ENCODE peak calls at places on chromosome 19, in eight cellular contexts. R is activated CD4-positive, CD25-positive, alpha-beta regulatory T cell treated with anti-CD3 and anti-CD28 coated beads, Interleukin-2, amount 50 U/mL, for 16 hours; P is astrocyte of the cerebellum; E is osteoblast; J is PC-3; A is CD8-positive, alpha-beta T cell; S is putamen; Q is activated T-helper 1 cell treated with anti-CD3 and anti-CD28 coated beads, Interleukin-12 subunit alpha, Interleukin-12 subunit beta, Interleukin-2, Interleukin-4 antibody, amounts not matched to agents 30 ng/mL and 10 ng/mL and 1 ng/mL, durations not matched to agents 14 hours and 24 hours and 36 hours. L is an unnamed sample.

GRCh38 chr19:48685583-48685982 is 10.2 kb upstream of the FUT2 start:
- DNase-seq in R (no peak), P (no peak), E (no peak), J (peak), A (no peak), S (no peak), Q (no peak), L (no peak)

GRCh38 chr19:46728693-46729339 is 11.9 kb upstream of the PRKD2 start:
- DNase-seq in R (peak), P (no peak), E (peak), J (peak), A (peak), S (peak), Q (peak), L (peak)

GRCh38 chr19:46190489-46190888 is 39.1 kb upstream of the IGFL1 start:
- DNase-seq in R (no peak), P (no peak), E (no peak), J (no peak), A (no peak), S (no peak), Q (no peak), L (no peak)

GRCh38 chr19:40721936-40722661 is 5.2 kb downstream of the ITPKC start:
- DNase-seq in R (no peak), P (no peak), E (peak), J (peak), A (no peak), S (no peak), Q (no peak), L (no peak)

GRCh38 chr19:13055213-13056051 is 47.2 kb downstream of the LYL1 start:
- DNase-seq in R (no peak), P (peak), E (peak), J (peak), A (no peak), S (no peak), Q (no peak), L (peak)

GRCh38 chr19:42024622-42025111 is 30.6 kb upstream of the ATP1A3 start:
- DNase-seq in R (no peak), P (peak), E (peak), J (no peak), A (no peak), S (no peak), Q (no peak), L (peak)

GRCh38 chr19:28823338-28823961 is 389.5 kb downstream of the UQCRFS1 start:
- DNase-seq in R (no peak), P (no peak), E (no peak), J (no peak), A (no peak), S (no peak), Q (no peak), L (no peak)

GRCh38 chr19:7356899-7357627 is 8.3 kb downstream of the ARHGEF18 start:
- DNase-seq in R (no peak), P (no peak), E (no peak), J (no peak), A (no peak), S (no peak), Q (no peak), L (no peak)

GRCh38 chr19:42091300-42092266 is 15.6 kb downstream of the ZNF574 start:
- DNase-seq in R (no peak), P (no peak), E (peak), J (peak), A (no peak), S (no peak), Q (no peak), L (peak)

GRCh38 chr19:32878988-32879387 is 9.4 kb upstream of the SLC7A9 start:
- DNase-seq in R (no peak), P (no peak), E (no peak), J (no peak), A (no peak), S (no peak), Q (no peak), L (no peak)

GRCh38 chr19:54364775-54365257 is at the start of gene LAIR1:
- DNase-seq in R (peak), P (no peak), E (no peak), J (no peak), A (peak), S (no peak), Q (peak), L (no peak)

GRCh38 chr19:1079566-1080111 is 12.7 kb downstream of the ARHGAP45 start:
- DNase-seq in R (no peak), P (no peak), E (no peak), J (no peak), A (no peak), S (no peak), Q (peak), L (no peak)

GRCh38 chr19:16886305-16886880 is 2.4 kb upstream of the F2RL3 start:
- DNase-seq in R (no peak), P (no peak), E (peak), J (peak), A (no peak), S (no peak), Q (no peak), L (peak)

GRCh38 chr19:55287361-55288079 is 3.7 kb downstream of the BRSK1 start:
- DNase-seq in R (no peak), P (no peak), E (no peak), J (no peak), A (no peak), S (peak), Q (no peak), L (no peak)

GRCh38 chr19:42279902-42280760 is 11.1 kb downstream of the CIC start:
- DNase-seq in R (peak), P (no peak), E (peak), J (no peak), A (peak), S (peak), Q (peak), L (peak)

GRCh38 chr19:40607311-40607871 is 6.2 kb downstream of the LTBP4 start:
- DNase-seq in R (no peak), P (no peak), E (peak), J (no peak), A (no peak), S (no peak), Q (no peak), L (no peak)